ENCODE peak calls at places on chromosomes 13 and 19, in seven cellular contexts. D is aorta, G is right atrium auricular region, R is SK-N-SH, S is heart left ventricle, Z is mucosa of descending colon, M is mesendoderm. H is an unnamed sample. For H3K36me3 and H3K4me1, the result is how much of the 10 kb centered on the place peaks cover.

GRCh38 chr19:56670961-56671612 is 470 bp downstream of the ZNF835 start:
- DNase-seq in D (no peak), G (no peak), R (no peak), S (no peak), Z (no peak), M (no peak), H (no peak)

GRCh38 chr13:75363371-75363770 is 118.6 kb downstream of the TBC1D4 start:
- DNase-seq in D (no peak), G (no peak), R (no peak), S (no peak), Z (no peak), M (no peak), H (no peak)

GRCh38 chr19:5166262-5166661 is 174.3 kb downstream of the PTPRS start:
- DNase-seq in D (no peak), G (no peak), R (no peak), S (no peak), Z (no peak), M (no peak), H (no peak)

GRCh38 chr13:42405665-42406390 is 133.9 kb downstream of the AKAP11 start:
- DNase-seq in D (no peak), G (no peak), R (no peak), S (no peak), Z (no peak), M (no peak), H (no peak)

GRCh38 chr13:48902421-48902820 is 73.3 kb upstream of the FNDC3A start:
- DNase-seq in D (no peak), G (no peak), R (no peak), S (no peak), Z (no peak), M (peak), H (no peak)

GRCh38 chr13:113507564-113508210 is 17.2 kb upstream of the DCUN1D2 start:
- DNase-seq in D (no peak), G (no peak), R (no peak), S (no peak), Z (no peak), M (peak), H (no peak)

GRCh38 chr13:86193281-86193680 is 394.1 kb upstream of the SLITRK6 start:
- DNase-seq in D (no peak), G (no peak), R (no peak), S (no peak), Z (no peak), M (no peak), H (no peak)

GRCh38 chr19:11560404-11560988 is 1.5 kb upstream of the ELOF1 start:
- DNase-seq in D (no peak), G (no peak), R (peak), S (no peak), Z (no peak), M (peak), H (no peak)

GRCh38 chr19:7748756-7749155 is 1.4 kb upstream of the CD209 start:
- DNase-seq in D (no peak), G (no peak), R (no peak), S (no peak), Z (no peak), M (peak), H (no peak)

DNA sequence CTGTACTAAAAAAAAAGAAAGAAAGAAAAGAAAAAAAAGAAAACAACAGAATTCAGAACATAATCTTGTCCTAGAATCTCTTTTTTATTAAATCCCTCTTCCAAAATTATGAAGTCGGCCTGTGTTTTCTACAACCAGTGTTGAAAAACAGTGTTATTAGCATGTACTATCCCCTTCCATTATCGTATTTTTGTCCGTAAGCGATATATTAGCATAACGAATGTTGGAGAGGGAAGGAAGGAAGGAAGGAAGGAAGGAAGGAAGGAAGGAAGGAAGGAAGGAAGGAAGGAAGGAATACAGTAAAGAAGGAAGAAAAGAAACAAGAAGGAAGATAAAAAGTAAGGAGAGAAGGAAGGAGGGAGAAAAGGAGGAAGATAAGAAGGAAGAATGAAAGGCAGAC is 393.0 kb upstream of the TSHZ3 start:
- DNase-seq in D (no peak), G (no peak), R (no peak), S (no peak), Z (no peak), M (no peak), H (no peak)
- H3K4me3 ChIP-seq in D (no peak), G (no peak), R (no peak), S (no peak), Z (no peak), M (no peak), H (no peak)

DNA sequence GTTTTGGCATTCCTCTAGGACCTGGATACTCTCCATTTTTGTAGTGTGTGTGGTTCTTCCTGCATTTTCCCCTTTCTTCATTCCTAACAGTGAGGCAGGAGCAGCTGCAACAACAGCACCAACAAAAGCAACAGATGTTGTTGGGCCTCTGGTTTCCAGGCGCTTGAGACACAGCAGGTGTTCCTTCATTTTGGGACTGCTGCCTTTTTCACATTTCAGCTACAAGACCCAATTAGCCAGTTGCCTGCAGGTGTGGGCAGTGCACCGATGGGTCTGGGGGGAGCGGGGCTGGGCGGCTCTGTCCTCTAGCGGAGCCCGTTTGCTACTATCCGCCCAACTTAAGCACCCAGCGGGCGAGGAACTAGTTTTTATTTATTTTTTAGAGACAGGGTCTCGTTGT is 26.0 kb downstream of the ELF1 start:
- DNase-seq in D (no peak), G (no peak), R (no peak), S (no peak), Z (peak), M (peak), H (no peak)
- H3K36me3 ChIP-seq in D (under half), G (under half), R (under half), S (under half), Z (under half), M (under half), H (under half)

DNA sequence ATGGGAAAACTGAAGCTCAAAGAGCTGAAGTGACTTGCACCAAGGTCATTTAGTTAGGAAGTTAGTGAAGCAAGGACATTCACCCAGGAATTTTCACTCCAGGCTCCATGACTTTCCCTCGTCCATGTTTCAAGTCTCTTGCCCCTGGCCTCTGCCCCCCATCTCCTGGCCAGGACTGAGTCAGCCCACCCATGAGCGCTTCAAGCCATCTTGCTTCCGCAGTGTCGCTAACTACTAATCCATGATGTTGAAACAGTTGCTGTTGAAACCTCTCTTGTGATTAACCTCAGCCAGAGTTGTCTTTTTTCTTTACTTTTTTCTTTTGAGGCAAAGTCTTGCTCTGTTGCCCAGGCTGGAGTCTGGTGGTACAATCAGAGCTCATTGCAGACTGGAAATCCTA is 29.7 kb upstream of the C1QTNF9 start:
- DNase-seq in D (no peak), G (no peak), R (no peak), S (no peak), Z (no peak), M (no peak), H (no peak)
- H3K4me1 ChIP-seq in D (under half), G (under half), R (under half), S (under half), Z (under half), M (under half), H (half or more)

GRCh38 chr19:38003427-38004099 is 96.6 kb downstream of the SIPA1L3 start:
- DNase-seq in D (peak), G (peak), R (peak), S (peak), Z (peak), M (peak), H (no peak)
- H3K4me3 ChIP-seq in D (peak), G (peak), R (peak), S (peak), Z (no peak), M (no peak), H (peak)

GRCh38 chr19:2080336-2080988 is 15.7 kb downstream of the MOB3A start:
- DNase-seq in D (no peak), G (no peak), R (peak), S (no peak), Z (no peak), M (no peak), H (no peak)
- H3K36me3 ChIP-seq in D (under half), G (under half), R (under half), S (under half), Z (under half), M (under half), H (under half)

GRCh38 chr13:76386316-76386715 is 499.9 kb downstream of the KCTD12 start:
- DNase-seq in D (no peak), G (no peak), R (no peak), S (no peak), Z (no peak), M (no peak), H (no peak)

GRCh38 chr13:76385606-76386005 is 500.6 kb downstream of the KCTD12 start:
- DNase-seq in D (no peak), G (no peak), R (no peak), S (no peak), Z (no peak), M (no peak), H (no peak)

GRCh38 chr13:76383671-76384461 is 502.3 kb downstream of the KCTD12 start:
- DNase-seq in D (no peak), G (no peak), R (peak), S (no peak), Z (no peak), M (peak), H (peak)

GRCh38 chr13:76387561-76387960 is 498.6 kb downstream of the KCTD12 start:
- DNase-seq in D (no peak), G (no peak), R (no peak), S (no peak), Z (no peak), M (no peak), H (no peak)

DNA sequence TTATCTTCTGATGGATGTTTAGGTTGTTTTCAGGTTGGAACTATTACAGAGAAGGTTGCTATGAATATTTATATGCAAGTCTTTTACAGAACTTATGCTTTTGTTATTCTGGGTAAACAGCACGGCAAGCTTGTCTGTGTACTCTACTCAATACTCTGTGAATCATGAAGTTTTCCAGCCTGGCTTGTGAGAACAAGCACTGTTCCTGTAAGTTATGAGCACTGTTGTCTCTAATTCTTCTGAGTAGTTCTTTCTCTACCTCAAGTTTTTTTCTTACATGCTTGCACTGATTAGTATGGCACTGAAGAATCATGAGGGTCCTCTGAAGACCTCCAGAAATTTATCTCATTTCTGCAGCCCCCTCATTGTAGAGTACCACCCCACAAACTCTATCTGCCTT is 496.9 kb downstream of the KCTD12 start:
- DNase-seq in D (no peak), G (no peak), R (no peak), S (no peak), Z (no peak), M (no peak), H (no peak)
- H3K4me1 ChIP-seq in D (under half), G (under half), R (under half), S (under half), Z (under half), M (under half), H (under half)